ENCODE peak calls at places on chromosomes 13 and 19, in nine cellular contexts. I, N, G, R, O, C, K, D and B are unnamed samples.

GRCh38 chr19:10782795-10783194 is 53.2 kb downstream of the TMED1 start:
- DNase-seq in O (no peak), R (no peak), N (no peak), C (no peak), G (peak), K (no peak), I (peak), D (no peak), B (no peak)

GRCh38 chr13:66634384-66634783 is 595.8 kb downstream of the PCDH9 start:
- DNase-seq in G (no peak), N (no peak), R (no peak), I (no peak), O (no peak), K (peak), D (no peak), C (peak), B (no peak)

GRCh38 chr19:12350185-12350889 is 15.1 kb downstream of the ZNF442 start:
- DNase-seq in I (no peak), R (no peak), K (no peak), O (no peak), C (no peak), G (no peak), N (no peak), D (no peak), B (no peak)

GRCh38 chr13:98878421-98879126 is 99.3 kb downstream of the DOCK9 start:
- DNase-seq in C (no peak), O (no peak), N (no peak), G (no peak), K (no peak), R (peak), D (no peak), I (no peak), B (no peak)

GRCh38 chr19:47239610-47240296 is 8.8 kb upstream of the BBC3 start:
- DNase-seq in C (peak), G (no peak), K (peak), D (peak), O (peak), R (peak), N (no peak), I (no peak), B (peak)

GRCh38 chr13:97757807-97758206 is 195.7 kb upstream of the IPO5 start:
- DNase-seq in C (peak), R (no peak), G (no peak), D (no peak), N (no peak), K (no peak), O (no peak), I (peak), B (no peak)

GRCh38 chr19:30333291-30334065 is 38.7 kb upstream of the ZNF536 start:
- DNase-seq in I (no peak), R (no peak), D (no peak), N (no peak), K (no peak), C (no peak), G (no peak), O (no peak), B (no peak)

GRCh38 chr13:50389726-50390125 is 374.5 kb downstream of the KCNRG start:
- DNase-seq in I (no peak), C (no peak), O (no peak), K (no peak), D (no peak), G (no peak), N (no peak), R (no peak), B (no peak)

GRCh38 chr13:96967248-96967745 is 27.0 kb downstream of the OXGR1 start:
- DNase-seq in O (no peak), K (peak), N (no peak), R (no peak), G (no peak), C (peak), D (peak), I (no peak), B (no peak)

GRCh38 chr19:24000656-24001055 is 86.0 kb downstream of the ZNF726 start:
- DNase-seq in R (no peak), D (peak), N (no peak), K (no peak), O (no peak), I (no peak), G (no peak), C (no peak), B (no peak)

GRCh38 chr13:83211301-83211700 is 671.0 kb downstream of the SLITRK1 start:
- DNase-seq in I (no peak), N (no peak), K (no peak), O (no peak), G (no peak), D (no peak), C (peak), R (no peak), B (no peak)

GRCh38 chr13:110477711-110478245 is 83.7 kb downstream of the RAB20 start:
- DNase-seq in N (no peak), R (no peak), G (no peak), I (no peak), D (no peak), C (no peak), O (no peak), K (no peak), B (no peak)

GRCh38 chr13:111668451-111668850 is 348.0 kb downstream of the TEX29 start:
- DNase-seq in D (no peak), C (no peak), G (no peak), K (no peak), I (no peak), O (no peak), N (no peak), R (no peak), B (no peak)

GRCh38 chr19:13985771-13986347 is 20.3 kb downstream of the RFX1 start:
- DNase-seq in D (no peak), R (no peak), I (no peak), K (no peak), C (no peak), G (no peak), O (peak), N (no peak), B (no peak)

GRCh38 chr19:37353968-37354367 is 16.9 kb upstream of the ZNF527 start:
- DNase-seq in D (no peak), C (no peak), R (no peak), N (no peak), G (no peak), I (no peak), K (no peak), O (no peak), B (no peak)

GRCh38 chr13:19772306-19772705 is 10.4 kb downstream of the PSPC1 start:
- DNase-seq in C (no peak), O (no peak), I (no peak), K (no peak), N (no peak), D (no peak), R (no peak), G (no peak), B (no peak)

GRCh38 chr13:44816701-44817684 is 172.3 kb downstream of the NUFIP1 start:
- DNase-seq in I (no peak), R (no peak), C (peak), D (peak), O (no peak), G (no peak), K (peak), N (no peak), B (no peak)

GRCh38 chr13:92487238-92487637 is 739.4 kb upstream of the GPC6 start:
- DNase-seq in I (no peak), G (no peak), O (no peak), C (no peak), D (no peak), R (no peak), K (peak), N (no peak), B (no peak)

GRCh38 chr13:43284162-43284561 is 260.8 kb downstream of the DNAJC15 start:
- DNase-seq in K (peak), G (no peak), I (no peak), R (no peak), N (no peak), O (no peak), C (peak), D (peak), B (no peak)

GRCh38 chr13:102566513-102566912 is 30.3 kb upstream of the TPP2 start:
- DNase-seq in N (no peak), K (no peak), R (no peak), O (no peak), G (no peak), C (no peak), I (no peak), D (no peak), B (no peak)

GRCh38 chr13:50257646-50258045 is 242.4 kb downstream of the KCNRG start:
- DNase-seq in O (no peak), K (no peak), I (no peak), D (no peak), G (no peak), C (no peak), N (no peak), R (no peak), B (no peak)

GRCh38 chr13:50678464-50679162 is 164.9 kb downstream of the DLEU7 start:
- DNase-seq in N (peak), G (no peak), I (no peak), O (no peak), K (peak), D (peak), R (peak), C (peak), B (no peak)

GRCh38 chr13:111448504-111448903 is 128.1 kb downstream of the TEX29 start:
- DNase-seq in K (no peak), D (no peak), C (no peak), I (no peak), R (no peak), N (no peak), G (no peak), O (no peak), B (no peak)

GRCh38 chr13:104389722-104390121 is 1323.5 kb upstream of the SLC10A2 start:
- DNase-seq in D (no peak), G (no peak), C (peak), O (no peak), R (no peak), K (no peak), N (peak), I (no peak), B (no peak)

GRCh38 chr13:70203661-70204229 is 95.5 kb upstream of the KLHL1 start:
- DNase-seq in G (no peak), C (peak), I (no peak), R (no peak), O (no peak), N (no peak), K (peak), D (peak), B (no peak)

GRCh38 chr13:110352735-110353134 is 45.7 kb downstream of the COL4A2 start:
- DNase-seq in O (peak), R (no peak), N (no peak), I (no peak), G (no peak), C (no peak), D (no peak), K (no peak), B (no peak)

GRCh38 chr19:14369399-14370168 is 11.7 kb upstream of the ADGRE5 start:
- DNase-seq in O (no peak), R (no peak), N (peak), C (peak), K (no peak), D (peak), I (no peak), G (no peak), B (no peak)

GRCh38 chr13:90889906-90890305 is 457.6 kb upstream of the MIR17HG start:
- DNase-seq in C (no peak), R (no peak), G (no peak), N (no peak), I (no peak), O (no peak), D (no peak), K (no peak), B (no peak)

GRCh38 chr19:36003284-36003683 is 5.3 kb downstream of the SYNE4 start:
- DNase-seq in O (no peak), D (no peak), K (no peak), C (no peak), R (no peak), I (no peak), G (no peak), N (no peak), B (no peak)